ENCODE peak calls at places on chromosomes 7 and 10, in seven cellular contexts. G, P, C, X, O, J and F are unnamed samples.

GRCh38 chr7:83574616-83575015 is 74.3 kb downstream of the SEMA3E start:
- DNase-seq in O (no peak), J (no peak), X (no peak), P (no peak), G (no peak), C (no peak), F (no peak)

GRCh38 chr10:557792-558328 is 131.6 kb downstream of the DIP2C start:
- DNase-seq in C (peak), G (no peak), J (no peak), P (no peak), X (no peak), O (peak), F (peak)

GRCh38 chr10:4407783-4408182 is 418.2 kb upstream of the AKR1E2 start:
- DNase-seq in J (no peak), O (no peak), X (no peak), G (no peak), P (no peak), C (no peak), F (no peak)

GRCh38 chr7:130938661-130939060 is 204.7 kb upstream of the KLF14 start:
- DNase-seq in J (no peak), X (no peak), G (no peak), C (no peak), P (no peak), O (no peak), F (no peak)

GRCh38 chr7:42027521-42027920 is 209.5 kb downstream of the GLI3 start:
- DNase-seq in O (no peak), P (no peak), X (no peak), G (no peak), J (no peak), C (no peak), F (no peak)

GRCh38 chr7:127886248-127886647 is 145.0 kb downstream of the LRRC4 start:
- DNase-seq in G (no peak), P (no peak), O (no peak), J (no peak), C (no peak), X (no peak), F (no peak)

GRCh38 chr7:25122373-25122772 is 2.7 kb downstream of the CYCS start:
- DNase-seq in G (no peak), J (no peak), C (no peak), P (no peak), O (no peak), X (no peak), F (no peak)

GRCh38 chr7:155161690-155162089 is 91.6 kb downstream of the HTR5A start:
- DNase-seq in J (no peak), O (no peak), C (no peak), G (no peak), P (no peak), X (no peak), F (no peak)

GRCh38 chr7:144390481-144390880 is 13.0 kb downstream of the NOBOX start:
- DNase-seq in X (no peak), J (peak), G (no peak), C (no peak), P (no peak), O (no peak), F (peak)

GRCh38 chr7:767580-767940 is 40.5 kb upstream of the PRKAR1B start:
- DNase-seq in P (no peak), C (no peak), X (no peak), J (no peak), O (no peak), G (peak), F (peak)

GRCh38 chr10:13213163-13213562 is 21.0 kb downstream of the UCMA start:
- DNase-seq in P (no peak), G (no peak), X (no peak), O (no peak), J (no peak), C (no peak), F (no peak)

GRCh38 chr10:43197834-43198681 is 59.8 kb downstream of the CSGALNACT2 start:
- DNase-seq in P (no peak), C (peak), G (no peak), O (peak), X (peak), J (peak), F (no peak)

GRCh38 chr10:99682752-99683151 is 23.4 kb downstream of the ENTPD7 start:
- DNase-seq in J (no peak), P (peak), O (no peak), X (peak), G (no peak), C (no peak), F (no peak)